ENCODE peak calls at places on chromosome 20, in four cellular contexts. E, Y, S and V are unnamed samples.

GRCh38 chr20:57258055-57258454 is 8.4 kb downstream of the BMP7 start:
- ATAC-seq in E (no peak), Y (no peak), S (no peak), V (no peak)

GRCh38 chr20:62774762-62775161 is 21.5 kb upstream of the MRGBP start:
- ATAC-seq in E (no peak), Y (no peak), S (no peak), V (no peak)

GRCh38 chr20:5164645-5165399 is 38.0 kb downstream of the CDS2 start:
- ATAC-seq in E (no peak), Y (no peak), S (no peak), V (no peak)

GRCh38 chr20:54199721-54200176 is 8.1 kb upstream of the PFDN4 start:
- ATAC-seq in E (peak), Y (peak), S (peak), V (no peak)

GRCh38 chr20:46883847-46884246 is 10.8 kb upstream of the EYA2 start:
- ATAC-seq in E (no peak), Y (no peak), S (no peak), V (no peak)

GRCh38 chr20:63848003-63848911 is 13.0 kb upstream of the ABHD16B start:
- ATAC-seq in E (peak), Y (no peak), S (no peak), V (no peak)

GRCh38 chr20:11362450-11362849 is 555.2 kb upstream of the BTBD3 start:
- ATAC-seq in E (no peak), Y (no peak), S (no peak), V (no peak)

GRCh38 chr20:9985281-9985680 is 49.5 kb upstream of the ANKEF1 start:
- ATAC-seq in E (no peak), Y (no peak), S (no peak), V (no peak)

GRCh38 chr20:19376451-19376971 is 164.1 kb downstream of the SLC24A3 start:
- ATAC-seq in E (no peak), Y (no peak), S (no peak), V (no peak)

GRCh38 chr20:15895560-15896084 is 677.6 kb downstream of the KIF16B start:
- ATAC-seq in E (no peak), Y (peak), S (peak), V (peak)

GRCh38 chr20:36074983-36075382 is 79.6 kb upstream of the EPB41L1 start:
- ATAC-seq in E (peak), Y (no peak), S (no peak), V (no peak)

GRCh38 chr20:58407966-58408557 is 19.0 kb downstream of the VAPB start:
- ATAC-seq in E (no peak), Y (peak), S (peak), V (no peak)

GRCh38 chr20:9258891-9259290 is 190.0 kb downstream of the PLCB4 start:
- ATAC-seq in E (no peak), Y (no peak), S (no peak), V (no peak)

GRCh38 chr20:1840865-1841553 is 54.2 kb upstream of the SIRPA start:
- ATAC-seq in E (no peak), Y (no peak), S (no peak), V (no peak)

GRCh38 chr20:17841751-17842191 is 126.8 kb downstream of the SNX5 start:
- ATAC-seq in E (peak), Y (no peak), S (no peak), V (no peak)

GRCh38 chr20:36523341-36523740 is 18.0 kb upstream of the MYL9 start:
- ATAC-seq in E (no peak), Y (no peak), S (no peak), V (no peak)

GRCh38 chr20:47493954-47494293 is 7.8 kb upstream of the NCOA3 start:
- ATAC-seq in E (peak), Y (no peak), S (no peak), V (no peak)

GRCh38 chr20:35276408-35276807 is 1.5 kb downstream of the MMP24OS start:
- ATAC-seq in E (no peak), Y (no peak), S (no peak), V (no peak)